ENCODE peak calls at places on chromosome 17, in five cellular contexts. One of them, this sample, is unnamed.

GRCh38 chr17:82943339-82943738 is 103.5 kb upstream of the ZNF750 start:
- DNase-seq in islet precursor cell: peak; percentile 45
- DNase-seq in sciatic nerve: peak; percentile 44
- DNase-seq in NCI-H345: no peak
- DNase-seq in amniotic stem cell: no peak
- DNase-seq in this sample: no peak

GRCh38 chr17:40107266-40107980 is 7.0 kb upstream of the NR1D1 start:
- DNase-seq in islet precursor cell: no peak
- DNase-seq in sciatic nerve: no peak
- DNase-seq in NCI-H345: no peak
- DNase-seq in amniotic stem cell: no peak
- DNase-seq in this sample: no peak

GRCh38 chr17:43995150-43995471 is 9.3 kb upstream of the NAGS start:
- DNase-seq in islet precursor cell: no peak
- DNase-seq in sciatic nerve: no peak
- DNase-seq in NCI-H345: no peak
- DNase-seq in amniotic stem cell: no peak
- DNase-seq in this sample: no peak

GRCh38 chr17:40707720-40708119 is 4.2 kb upstream of the KRT24 start:
- DNase-seq in islet precursor cell: no peak
- DNase-seq in sciatic nerve: peak; percentile 66
- DNase-seq in NCI-H345: no peak
- DNase-seq in amniotic stem cell: no peak
- DNase-seq in this sample: no peak

GRCh38 chr17:63429766-63430165 is 16.3 kb downstream of the CYB561 start:
- DNase-seq in islet precursor cell: no peak
- DNase-seq in sciatic nerve: no peak
- DNase-seq in NCI-H345: no peak
- DNase-seq in amniotic stem cell: no peak
- DNase-seq in this sample: no peak

GRCh38 chr17:81707725-81708646 is 4.1 kb upstream of the SLC25A10 start:
- DNase-seq in islet precursor cell: no peak
- DNase-seq in sciatic nerve: no peak
- DNase-seq in NCI-H345: no peak
- DNase-seq in amniotic stem cell: no peak
- DNase-seq in this sample: no peak

GRCh38 chr17:79269620-79270019 is 195.0 kb downstream of the ENGASE start:
- DNase-seq in islet precursor cell: no peak
- DNase-seq in sciatic nerve: no peak
- DNase-seq in NCI-H345: no peak
- DNase-seq in amniotic stem cell: no peak
- DNase-seq in this sample: no peak

GRCh38 chr17:61904094-61904710 is 23.6 kb downstream of the INTS2 start:
- DNase-seq in islet precursor cell: no peak
- DNase-seq in sciatic nerve: no peak
- DNase-seq in NCI-H345: no peak
- DNase-seq in amniotic stem cell: no peak
- DNase-seq in this sample: no peak

GRCh38 chr17:39665642-39666221 is 583 bp downstream of the TCAP start:
- DNase-seq in islet precursor cell: no peak
- DNase-seq in sciatic nerve: no peak
- DNase-seq in NCI-H345: peak; percentile 64
- DNase-seq in amniotic stem cell: no peak
- DNase-seq in this sample: no peak

GRCh38 chr17:57453841-57454240 is 197.5 kb downstream of the MSI2 start:
- DNase-seq in islet precursor cell: no peak
- DNase-seq in sciatic nerve: no peak
- DNase-seq in NCI-H345: no peak
- DNase-seq in amniotic stem cell: no peak
- DNase-seq in this sample: no peak

GRCh38 chr17:15894258-15894657 is 50.7 kb upstream of the ADORA2B start:
- DNase-seq in islet precursor cell: peak; percentile 26
- DNase-seq in sciatic nerve: no peak
- DNase-seq in NCI-H345: no peak
- DNase-seq in amniotic stem cell: no peak
- DNase-seq in this sample: no peak

GRCh38 chr17:27905524-27906237 is 12.5 kb upstream of the LYRM9 start:
- DNase-seq in islet precursor cell: no peak
- DNase-seq in sciatic nerve: no peak
- DNase-seq in NCI-H345: no peak
- DNase-seq in amniotic stem cell: no peak
- DNase-seq in this sample: no peak

GRCh38 chr17:4523946-4524345 is 25.3 kb downstream of the SPNS2 start:
- DNase-seq in islet precursor cell: no peak
- DNase-seq in sciatic nerve: no peak
- DNase-seq in NCI-H345: no peak
- DNase-seq in amniotic stem cell: no peak
- DNase-seq in this sample: no peak

GRCh38 chr17:79658811-79659207 is 48.0 kb upstream of the RBFOX3 start:
- DNase-seq in islet precursor cell: peak; percentile 81
- DNase-seq in sciatic nerve: peak; percentile 48
- DNase-seq in NCI-H345: no peak
- DNase-seq in amniotic stem cell: no peak
- DNase-seq in this sample: no peak

GRCh38 chr17:21376835-21377690 is 906 bp downstream of the KCNJ12 start:
- DNase-seq in islet precursor cell: no peak
- DNase-seq in sciatic nerve: no peak
- DNase-seq in NCI-H345: no peak
- DNase-seq in amniotic stem cell: no peak
- DNase-seq in this sample: no peak

GRCh38 chr17:9883451-9883850 is 21.6 kb downstream of the RCVRN start:
- DNase-seq in islet precursor cell: no peak
- DNase-seq in sciatic nerve: no peak
- DNase-seq in NCI-H345: no peak
- DNase-seq in amniotic stem cell: no peak
- DNase-seq in this sample: no peak

This sample was measured in HS-27A.